ENCODE peak calls at places on chromosomes 13 and 19, in ten cellular contexts. Q is thoracic aorta; H is cardiac fibroblast; G is mesothelial cell of epicardium; K is brain microvascular endothelial cell; V is fibroblast of pulmonary artery; B is endodermal cell; F is endothelial cell; Y is omental fat pad; W is CD4-positive, alpha-beta T cell. D is an unnamed sample.

GRCh38 chr13:88979465-88980180 is 1308.5 kb downstream of the SLITRK5 start:
- DNase-seq in W (no peak), V (peak), G (no peak), Y (no peak), B (no peak), H (no peak), F (no peak), Q (no peak), K (no peak), D (no peak)

GRCh38 chr13:113547248-113547971 is 37.1 kb upstream of the TFDP1 start:
- DNase-seq in Y (no peak), W (no peak), K (no peak), H (peak), G (peak), V (peak), F (no peak), B (peak), Q (no peak), D (no peak)

GRCh38 chr13:60080871-60081270 is 82.9 kb downstream of the DIAPH3 start:
- DNase-seq in V (no peak), H (no peak), W (no peak), K (no peak), Y (no peak), B (no peak), Q (no peak), G (no peak), F (no peak), D (no peak)

GRCh38 chr13:98998831-98999634 is 21.2 kb upstream of the DOCK9 start:
- DNase-seq in Y (no peak), B (peak), G (no peak), K (no peak), W (no peak), V (peak), Q (no peak), H (peak), F (no peak), D (no peak)

GRCh38 chr19:53868892-53869804 is 1.5 kb downstream of the MYADM start:
- DNase-seq in G (peak), V (peak), Q (peak), B (peak), F (peak), K (peak), H (peak), W (peak), Y (peak), D (peak)

GRCh38 chr19:39112338-39112890 is 13.2 kb upstream of the PAK4 start:
- DNase-seq in B (no peak), V (no peak), F (no peak), Q (no peak), G (no peak), W (no peak), K (no peak), H (peak), Y (no peak), D (no peak)

GRCh38 chr13:73235385-73235784 is 176.6 kb downstream of the KLF5 start:
- DNase-seq in G (no peak), F (no peak), Q (no peak), H (no peak), B (no peak), Y (no peak), K (no peak), W (no peak), V (no peak), D (no peak)

GRCh38 chr19:33514885-33515485 is 6.6 kb downstream of the PEPD start:
- DNase-seq in W (no peak), K (peak), B (no peak), Q (no peak), G (no peak), H (peak), V (no peak), F (no peak), Y (no peak), D (no peak)

GRCh38 chr13:106507560-106508274 is 27.7 kb downstream of the EFNB2 start:
- DNase-seq in B (no peak), F (no peak), G (no peak), K (peak), Q (no peak), V (peak), W (no peak), H (peak), Y (no peak), D (no peak)

GRCh38 chr19:18946335-18946734 is 5.3 kb upstream of the HOMER3 start:
- DNase-seq in B (no peak), K (no peak), Q (no peak), F (no peak), V (no peak), Y (no peak), H (no peak), W (no peak), G (no peak), D (no peak)

GRCh38 chr19:40907968-40908735 is 26.1 kb upstream of the CYP2A7 start:
- DNase-seq in B (peak), Q (no peak), V (no peak), Y (peak), K (no peak), F (peak), G (no peak), H (no peak), W (peak), D (no peak)

GRCh38 chr13:24348797-24349515 is 39.6 kb downstream of the C1QTNF9 start:
- DNase-seq in K (no peak), H (peak), V (no peak), B (no peak), F (no peak), Q (no peak), Y (no peak), G (no peak), W (no peak), D (no peak)

GRCh38 chr13:72839831-72840426 is 58.0 kb downstream of the PIBF1 start:
- DNase-seq in W (peak), B (peak), H (peak), G (no peak), F (peak), Q (no peak), V (peak), K (peak), Y (no peak), D (no peak)

GRCh38 chr13:59475911-59476310 is 687.8 kb downstream of the DIAPH3 start:
- DNase-seq in G (no peak), W (no peak), Y (no peak), F (no peak), V (no peak), K (no peak), H (no peak), B (no peak), Q (no peak), D (no peak)

GRCh38 chr19:485122-485521 is 11.2 kb upstream of the MADCAM1 start:
- DNase-seq in Y (no peak), H (no peak), W (no peak), Q (no peak), V (no peak), G (no peak), B (no peak), K (no peak), F (no peak), D (no peak)

GRCh38 chr13:74218291-74218690 is 84.1 kb upstream of the KLF12 start:
- DNase-seq in B (no peak), W (no peak), Y (no peak), Q (no peak), G (no peak), H (no peak), V (no peak), F (no peak), K (no peak), D (no peak)

GRCh38 chr13:97328222-97328790 is 105.7 kb upstream of the RAP2A start:
- DNase-seq in Q (no peak), F (peak), B (peak), Y (no peak), W (no peak), K (peak), V (peak), H (peak), G (no peak), D (no peak)

GRCh38 chr13:32125221-32125621 is 93.6 kb downstream of the FRY start:
- DNase-seq in V (peak), W (no peak), G (no peak), Q (no peak), B (no peak), K (no peak), F (no peak), H (peak), Y (no peak), D (no peak)

GRCh38 chr13:29935309-29935981 is 85.0 kb upstream of the UBL3 start:
- DNase-seq in Q (no peak), W (peak), H (no peak), G (no peak), V (no peak), Y (no peak), B (no peak), K (no peak), F (no peak), D (no peak)

GRCh38 chr13:34310539-34310938 is 492.6 kb downstream of the RFC3 start:
- DNase-seq in G (no peak), Y (no peak), V (no peak), B (no peak), K (no peak), Q (no peak), F (no peak), W (no peak), H (no peak), D (no peak)

GRCh38 chr19:48784527-48784926 is 26.3 kb downstream of the BCAT2 start:
- DNase-seq in G (no peak), V (peak), W (no peak), F (no peak), Y (no peak), H (no peak), K (no peak), Q (no peak), B (no peak), D (no peak)

GRCh38 chr13:31545616-31546015 is 193.7 kb upstream of the RXFP2 start:
- DNase-seq in Q (no peak), H (peak), W (no peak), F (no peak), G (no peak), Y (no peak), K (no peak), B (no peak), V (peak), D (no peak)

GRCh38 chr13:60397693-60398437 is 845 bp downstream of the TDRD3 start:
- DNase-seq in W (no peak), B (peak), V (peak), G (peak), Q (no peak), Y (peak), F (peak), K (peak), H (peak), D (peak)

GRCh38 chr19:38952395-38953165 is 21.8 kb downstream of the MRPS12 start:
- DNase-seq in Q (no peak), F (peak), V (peak), Y (no peak), W (no peak), H (no peak), K (no peak), G (no peak), B (peak), D (no peak)

GRCh38 chr13:74867460-74867859 is 614.5 kb downstream of the TBC1D4 start:
- DNase-seq in Y (no peak), H (peak), V (peak), Q (no peak), B (no peak), F (no peak), K (peak), G (no peak), W (no peak), D (no peak)

GRCh38 chr19:38506723-38507550 is 73.4 kb downstream of the RYR1 start:
- DNase-seq in V (peak), W (peak), Q (peak), B (peak), H (peak), G (peak), Y (peak), K (peak), F (peak), D (peak)

GRCh38 chr19:39679056-39679790 is 23.5 kb downstream of the LGALS16 start:
- DNase-seq in Y (no peak), F (no peak), V (no peak), B (no peak), H (no peak), W (peak), G (no peak), Q (no peak), K (no peak), D (no peak)

GRCh38 chr13:33284916-33285315 is 639 bp downstream of the STARD13 start:
- DNase-seq in G (no peak), W (no peak), K (peak), Y (no peak), F (no peak), H (peak), B (no peak), Q (no peak), V (peak), D (no peak)

GRCh38 chr13:30255696-30256095 is 51.7 kb downstream of the KATNAL1 start:
- DNase-seq in W (no peak), H (no peak), Q (no peak), B (no peak), V (peak), Y (no peak), K (no peak), F (no peak), G (no peak), D (no peak)

GRCh38 chr19:3250675-3251074 is 26.2 kb downstream of the CELF5 start:
- DNase-seq in F (no peak), V (peak), Y (no peak), K (no peak), G (no peak), H (peak), W (peak), B (peak), Q (no peak), D (no peak)

GRCh38 chr13:106471957-106472543 is 63.4 kb downstream of the EFNB2 start:
- DNase-seq in V (peak), Y (peak), B (peak), Q (peak), K (peak), G (peak), H (peak), W (no peak), F (no peak), D (no peak)

GRCh38 chr19:4362038-4362828 is 18.9 kb downstream of the MPND start:
- DNase-seq in Y (no peak), H (no peak), V (no peak), F (no peak), B (no peak), K (no peak), G (no peak), Q (no peak), W (no peak), D (no peak)

GRCh38 chr19:17237747-17238706 is 7.7 kb downstream of the NR2F6 start:
- DNase-seq in Q (no peak), V (no peak), H (no peak), F (no peak), W (no peak), Y (no peak), G (no peak), K (no peak), B (no peak), D (no peak)

GRCh38 chr19:17234911-17235617 is 9.0 kb downstream of the OCEL1 start:
- DNase-seq in F (peak), W (peak), V (peak), Y (no peak), Q (no peak), K (peak), G (no peak), B (peak), H (peak), D (no peak)

GRCh38 chr19:17236414-17236716 is 9.4 kb downstream of the NR2F6 start:
- DNase-seq in Y (no peak), F (no peak), Q (no peak), H (no peak), G (no peak), V (no peak), W (no peak), K (no peak), B (no peak), D (no peak)

GRCh38 chr19:17236831-17237543 is 8.7 kb downstream of the NR2F6 start:
- DNase-seq in Q (no peak), K (no peak), F (no peak), W (no peak), Y (no peak), B (no peak), H (no peak), V (no peak), G (no peak), D (no peak)

GRCh38 chr19:17235618-17236413 is 9.8 kb downstream of the OCEL1 start:
- DNase-seq in V (peak), Y (no peak), F (peak), W (peak), H (peak), B (peak), G (peak), Q (no peak), K (peak), D (peak)
- TF ChIP-seq CTCF in V (peak), Y (no peak), F (no peak), W (peak), H (peak), B (peak), G (no peak), Q (peak), K (peak), D (peak)

GRCh38 chr13:78319101-78319627 is 284.2 kb downstream of the POU4F1 start:
- DNase-seq in B (no peak), H (no peak), K (no peak), F (no peak), V (no peak), G (no peak), Q (no peak), Y (no peak), W (no peak), D (no peak)

GRCh38 chr13:78317030-78317429 is 286.3 kb downstream of the POU4F1 start:
- DNase-seq in F (no peak), Y (no peak), H (peak), G (no peak), W (no peak), B (no peak), K (no peak), Q (no peak), V (peak), D (no peak)
- TF ChIP-seq CTCF in F (no peak), Y (no peak), H (peak), G (no peak), W (no peak), B (peak), K (no peak), Q (no peak), V (peak), D (no peak)

DNA sequence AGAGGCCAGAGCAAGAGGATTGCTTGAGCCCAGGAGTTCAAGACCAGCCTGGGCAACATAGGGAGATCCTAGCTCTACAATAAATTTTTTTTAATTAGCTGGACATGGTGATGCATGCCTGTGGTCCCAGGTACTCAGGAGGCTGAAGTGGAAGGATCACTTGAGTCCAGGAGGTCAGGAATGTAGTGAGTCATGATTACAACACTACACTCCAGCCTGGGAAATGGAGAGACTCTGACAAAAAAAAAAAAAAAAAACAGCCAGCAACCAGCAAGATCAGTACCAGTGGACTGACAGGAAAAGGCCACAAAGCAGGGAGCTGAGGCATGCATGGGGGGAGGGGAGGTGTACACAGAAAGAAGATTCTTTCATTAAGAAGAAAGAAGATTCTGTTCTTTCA is 52.7 kb upstream of the RFXAP start:
- DNase-seq in Y (no peak), K (peak), B (no peak), Q (no peak), F (no peak), H (peak), W (no peak), G (no peak), V (peak), D (no peak)
- TF ChIP-seq CTCF in Y (no peak), K (no peak), B (no peak), Q (no peak), F (no peak), H (no peak), W (no peak), G (no peak), V (no peak), D (no peak)

GRCh38 chr13:91242652-91243051 is 104.8 kb upstream of the MIR17HG start:
- DNase-seq in H (no peak), G (no peak), V (no peak), W (no peak), Y (no peak), B (no peak), K (no peak), F (no peak), Q (no peak), D (no peak)

GRCh38 chr13:91248249-91248648 is 99.2 kb upstream of the MIR17HG start:
- DNase-seq in H (no peak), V (no peak), F (no peak), Q (no peak), Y (no peak), W (no peak), B (no peak), K (no peak), G (no peak), D (no peak)

GRCh38 chr13:91249370-91249769 is 98.1 kb upstream of the MIR17HG start:
- DNase-seq in B (no peak), W (no peak), G (no peak), Q (no peak), K (no peak), F (no peak), H (no peak), V (no peak), Y (no peak), D (no peak)

GRCh38 chr13:91245283-91245682 is 102.2 kb upstream of the MIR17HG start:
- DNase-seq in Q (no peak), B (no peak), Y (no peak), F (no peak), K (no peak), V (no peak), G (no peak), W (no peak), H (no peak), D (no peak)

DNA sequence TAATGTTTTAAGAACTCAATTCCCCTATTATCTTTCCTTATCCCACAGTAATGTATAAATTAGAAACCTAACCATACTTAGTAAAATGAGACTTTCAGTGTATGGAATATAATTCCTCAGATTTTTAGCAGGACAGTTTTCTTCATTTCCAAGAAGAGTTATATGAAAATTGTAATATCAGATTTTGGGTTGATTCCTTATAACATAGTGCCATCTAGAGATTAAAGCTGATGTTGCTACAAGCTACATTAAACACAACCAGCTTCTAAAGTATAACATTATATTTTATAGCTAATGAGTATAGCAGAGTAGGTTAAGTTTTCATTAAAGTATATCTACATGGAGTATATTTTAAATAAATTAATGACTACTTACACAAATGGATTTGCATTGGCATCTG is 99.7 kb upstream of the MIR17HG start:
- DNase-seq in W (no peak), Y (no peak), G (no peak), F (no peak), H (no peak), Q (no peak), B (no peak), V (peak), K (no peak), D (no peak)
- TF ChIP-seq CTCF in W (no peak), Y (no peak), G (no peak), F (no peak), H (no peak), Q (no peak), B (peak), V (peak), K (peak), D (peak)

DNA sequence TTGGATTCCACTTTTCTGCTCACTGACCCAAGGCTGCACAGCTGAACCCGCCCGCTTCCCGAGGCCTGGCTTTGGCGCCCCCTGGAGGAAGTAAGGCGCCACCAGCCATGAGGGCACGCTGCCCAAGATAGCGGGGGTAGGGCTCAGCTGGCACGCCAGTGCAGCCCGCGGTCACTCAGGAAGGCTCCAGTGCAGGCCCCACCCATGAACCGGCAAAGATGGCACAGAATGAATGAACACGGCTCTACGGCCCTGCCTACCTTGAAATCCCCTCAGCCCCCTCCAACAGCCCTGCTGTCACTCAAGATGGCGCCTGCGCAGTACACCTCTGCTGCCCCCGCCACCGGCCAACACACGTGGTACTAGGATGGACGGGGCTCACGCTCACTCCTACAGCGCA is 3.0 kb downstream of the PEG3 start:
- DNase-seq in B (no peak), V (peak), K (peak), Y (peak), Q (peak), H (no peak), W (no peak), F (no peak), G (no peak), D (no peak)
- TF ChIP-seq CTCF in B (no peak), V (no peak), K (peak), Y (no peak), Q (peak), H (peak), W (no peak), F (no peak), G (no peak), D (peak)

DNA sequence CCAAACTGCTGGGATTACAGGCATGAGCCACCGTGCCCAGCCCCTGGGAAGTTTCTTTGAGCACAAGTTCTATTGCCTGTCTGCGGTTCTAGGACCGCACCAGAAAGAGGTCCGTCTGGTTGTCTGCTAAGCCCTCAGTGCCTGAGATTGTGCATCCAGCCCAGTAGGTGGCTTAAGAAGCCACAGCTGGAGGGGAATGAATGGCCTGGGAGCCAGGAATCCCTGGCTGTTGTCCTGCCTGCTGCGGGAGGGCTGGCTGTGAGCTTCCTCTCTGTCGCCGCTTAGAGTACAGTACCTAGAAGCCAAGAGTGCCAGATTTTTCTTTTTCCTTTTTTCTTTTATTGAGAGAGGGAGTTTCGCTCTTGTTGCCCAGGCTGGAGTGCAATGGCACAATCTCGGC is 4.2 kb upstream of the TYK2 start:
- DNase-seq in F (no peak), V (no peak), Q (no peak), B (no peak), W (no peak), Y (no peak), H (no peak), G (no peak), K (no peak), D (no peak)
- TF ChIP-seq CTCF in F (no peak), V (no peak), Q (no peak), B (peak), W (no peak), Y (no peak), H (no peak), G (no peak), K (peak), D (no peak)

D was measured in CD14-positive monocyte.